ENCODE peak calls at places on chromosomes 11 and 22, in six cellular contexts. R is lung; A is activated naive CD8-positive, alpha-beta T cell treated with anti-CD3 and anti-CD28 coated beads, Interleukin-2, amount 50 U/mL, for 24 hours; D is HT1080; N is NCI-H1105 treated with DMSO at 0.1 percent for 48 hours; J is stimulated activated CD4-positive, alpha-beta T cell treated with anti-CD3 and anti-CD28 coated beads, Interleukin-4, amount 100 ng/mL, for 24 hours. E is an unnamed sample.
A peak's percentile ranks its signal among the peaks of the same experiment; 100 is the strongest.

GRCh38 chr11:68974421-68975194 is 6.2 kb downstream of the MRGPRD start:
- DNase-seq in R (no peak), A (no peak), D (peak; percentile 46), N (no peak), J (no peak), E (no peak)

GRCh38 chr11:2916892-2917645 is 12.2 kb downstream of the PHLDA2 start:
- DNase-seq in R (no peak), A (no peak), D (no peak), N (no peak), J (no peak), E (no peak)

GRCh38 chr11:34916810-34917780 is 677 bp downstream of the PDHX start:
- DNase-seq in R (no peak), A (no peak), D (no peak), N (no peak), J (no peak), E (no peak)

GRCh38 chr11:30333405-30333804 is 10.5 kb downstream of the ARL14EP start:
- DNase-seq in R (no peak), A (no peak), D (peak; percentile 15), N (no peak), J (no peak), E (no peak)

GRCh38 chr11:2205214-2205770 is 33.7 kb upstream of the TH start:
- DNase-seq in R (no peak), A (no peak), D (no peak), N (no peak), J (no peak), E (no peak)

GRCh38 chr11:36480833-36481232 is 29.2 kb downstream of the TRAF6 start:
- DNase-seq in R (no peak), A (no peak), D (no peak), N (no peak), J (no peak), E (no peak)

GRCh38 chr11:79052539-79052938 is 388.3 kb downstream of the TENM4 start:
- DNase-seq in R (no peak), A (no peak), D (no peak), N (peak; percentile 30), J (no peak), E (no peak)

GRCh38 chr22:35330258-35330861 is 30.7 kb downstream of the TOM1 start:
- DNase-seq in R (peak; percentile 75), A (peak; percentile 58), D (peak; percentile 64), N (no peak), J (peak; percentile 68), E (peak; percentile 65)

GRCh38 chr11:106449756-106450155 is 372.3 kb downstream of the AASDHPPT start:
- DNase-seq in R (no peak), A (no peak), D (no peak), N (no peak), J (no peak), E (no peak)

GRCh38 chr11:76640540-76640939 is 30.0 kb downstream of the LRRC32 start:
- DNase-seq in R (no peak), A (peak; percentile 1), D (no peak), N (no peak), J (no peak), E (no peak)

GRCh38 chr22:46072981-46073682 is 77.2 kb upstream of the PPARA start:
- DNase-seq in R (no peak), A (no peak), D (peak; percentile 27), N (no peak), J (no peak), E (no peak)

GRCh38 chr11:5443835-5444393 is 2.6 kb upstream of the OR51I1 start:
- DNase-seq in R (no peak), A (no peak), D (no peak), N (no peak), J (no peak), E (no peak)

GRCh38 chr22:49411236-49411635 is 416.4 kb downstream of the BRD1 start:
- DNase-seq in R (no peak), A (no peak), D (no peak), N (no peak), J (no peak), E (no peak)

GRCh38 chr22:27028093-27028492 is 370.7 kb downstream of the MIAT start:
- DNase-seq in R (no peak), A (no peak), D (no peak), N (no peak), J (no peak), E (no peak)

GRCh38 chr11:11636671-11637070 is 14.9 kb upstream of the GALNT18 start:
- DNase-seq in R (no peak), A (no peak), D (peak; percentile 7), N (no peak), J (no peak), E (no peak)

GRCh38 chr22:49937758-49938564 is 19.5 kb downstream of the CRELD2 start:
- DNase-seq in R (no peak), A (no peak), D (no peak), N (no peak), J (no peak), E (no peak)

GRCh38 chr11:57315491-57315890 is 9.3 kb downstream of the TNKS1BP1 start:
- DNase-seq in R (no peak), A (no peak), D (peak; percentile 45), N (no peak), J (no peak), E (no peak)

GRCh38 chr11:110098645-110099044 is 5.5 kb downstream of the ZC3H12C start:
- DNase-seq in R (no peak), A (no peak), D (no peak), N (no peak), J (no peak), E (no peak)

GRCh38 chr22:45511847-45512261 is 9.2 kb downstream of the FBLN1 start:
- DNase-seq in R (no peak), A (no peak), D (no peak), N (no peak), J (no peak), E (no peak)

GRCh38 chr11:2651826-2652237 is 48.0 kb downstream of the KCNQ1OT1 start:
- DNase-seq in R (no peak), A (no peak), D (no peak), N (no peak), J (no peak), E (no peak)

GRCh38 chr11:72871089-72871488 is 56.9 kb downstream of the ATG16L2 start:
- DNase-seq in R (no peak), A (no peak), D (no peak), N (no peak), J (no peak), E (no peak)

GRCh38 chr11:77071671-77072605 is 5.2 kb downstream of the CAPN5 start:
- DNase-seq in R (no peak), A (no peak), D (peak; percentile 61), N (no peak), J (no peak), E (no peak)

GRCh38 chr11:63015521-63016215 is at the start of gene SLC22A8:
- DNase-seq in R (no peak), A (no peak), D (no peak), N (no peak), J (no peak), E (no peak)

GRCh38 chr11:31437742-31438435 is 68.2 kb downstream of the DNAJC24 start:
- DNase-seq in R (no peak), A (no peak), D (peak; percentile 37), N (no peak), J (no peak), E (no peak)